ENCODE peak calls at places on chromosomes 16 and 17, in nine cellular contexts. One of them, this sample, is unnamed.

GRCh38 chr17:42153919-42154491 is 784 bp downstream of the RAB5C start:
- DNase-seq in MM.1S: no peak
- DNase-seq in GM23338: peak; percentile 41
- DNase-seq in NCI-H1092 treated with DMSO at 0.1 percent for 48 hours: no peak
- DNase-seq in iris pigment epithelial cell: peak; percentile 49
- DNase-seq in kidney glomerular epithelial cell: no peak
- DNase-seq in activated T-cell treated with anti-CD3 and anti-CD28 coated beads, Interleukin-2, amount 50 U/mL, for 72 hours: no peak
- DNase-seq in naive thymus-derived CD4-positive, alpha-beta T cell: no peak
- DNase-seq in effector CD4-positive, alpha-beta T cell: no peak
- DNase-seq in this sample: no peak

GRCh38 chr17:17836818-17837379 is at the start of gene SREBF1:
- DNase-seq in MM.1S: peak; percentile 39
- DNase-seq in GM23338: peak; percentile 95
- DNase-seq in NCI-H1092 treated with DMSO at 0.1 percent for 48 hours: no peak
- DNase-seq in iris pigment epithelial cell: peak; percentile 53
- DNase-seq in kidney glomerular epithelial cell: no peak
- DNase-seq in activated T-cell treated with anti-CD3 and anti-CD28 coated beads, Interleukin-2, amount 50 U/mL, for 72 hours: peak; percentile 87
- DNase-seq in naive thymus-derived CD4-positive, alpha-beta T cell: peak; percentile 46
- DNase-seq in effector CD4-positive, alpha-beta T cell: peak; percentile 45
- DNase-seq in this sample: peak; percentile 87

GRCh38 chr16:5350118-5350517 is 252.5 kb upstream of the EEF2KMT start:
- DNase-seq in MM.1S: no peak
- DNase-seq in GM23338: peak; percentile 60
- DNase-seq in NCI-H1092 treated with DMSO at 0.1 percent for 48 hours: no peak
- DNase-seq in iris pigment epithelial cell: no peak
- DNase-seq in kidney glomerular epithelial cell: no peak
- DNase-seq in activated T-cell treated with anti-CD3 and anti-CD28 coated beads, Interleukin-2, amount 50 U/mL, for 72 hours: no peak
- DNase-seq in naive thymus-derived CD4-positive, alpha-beta T cell: no peak
- DNase-seq in effector CD4-positive, alpha-beta T cell: no peak
- DNase-seq in this sample: no peak

GRCh38 chr17:46833840-46834208 is 15.3 kb upstream of the WNT3 start:
- DNase-seq in MM.1S: no peak
- DNase-seq in GM23338: no peak
- DNase-seq in NCI-H1092 treated with DMSO at 0.1 percent for 48 hours: no peak
- DNase-seq in iris pigment epithelial cell: no peak
- DNase-seq in kidney glomerular epithelial cell: no peak
- DNase-seq in activated T-cell treated with anti-CD3 and anti-CD28 coated beads, Interleukin-2, amount 50 U/mL, for 72 hours: no peak
- DNase-seq in naive thymus-derived CD4-positive, alpha-beta T cell: no peak
- DNase-seq in effector CD4-positive, alpha-beta T cell: no peak
- DNase-seq in this sample: no peak

GRCh38 chr16:56547120-56547948 is 17.5 kb upstream of the MT4 start:
- DNase-seq in MM.1S: peak; percentile 42
- DNase-seq in GM23338: peak; percentile 88
- DNase-seq in NCI-H1092 treated with DMSO at 0.1 percent for 48 hours: no peak
- DNase-seq in iris pigment epithelial cell: peak; percentile 78
- DNase-seq in kidney glomerular epithelial cell: no peak
- DNase-seq in activated T-cell treated with anti-CD3 and anti-CD28 coated beads, Interleukin-2, amount 50 U/mL, for 72 hours: no peak
- DNase-seq in naive thymus-derived CD4-positive, alpha-beta T cell: no peak
- DNase-seq in effector CD4-positive, alpha-beta T cell: no peak
- DNase-seq in this sample: no peak

GRCh38 chr16:81831722-81832126 is 52.6 kb downstream of the PLCG2 start:
- DNase-seq in MM.1S: peak; percentile 82
- DNase-seq in GM23338: peak; percentile 34
- DNase-seq in NCI-H1092 treated with DMSO at 0.1 percent for 48 hours: no peak
- DNase-seq in iris pigment epithelial cell: peak; percentile 12
- DNase-seq in kidney glomerular epithelial cell: no peak
- DNase-seq in activated T-cell treated with anti-CD3 and anti-CD28 coated beads, Interleukin-2, amount 50 U/mL, for 72 hours: peak; percentile 60
- DNase-seq in naive thymus-derived CD4-positive, alpha-beta T cell: no peak
- DNase-seq in effector CD4-positive, alpha-beta T cell: no peak
- DNase-seq in this sample: peak; percentile 64

GRCh38 chr16:67445441-67445912 is 14.6 kb downstream of the HSD11B2 start:
- DNase-seq in MM.1S: no peak
- DNase-seq in GM23338: no peak
- DNase-seq in NCI-H1092 treated with DMSO at 0.1 percent for 48 hours: no peak
- DNase-seq in iris pigment epithelial cell: no peak
- DNase-seq in kidney glomerular epithelial cell: no peak
- DNase-seq in activated T-cell treated with anti-CD3 and anti-CD28 coated beads, Interleukin-2, amount 50 U/mL, for 72 hours: no peak
- DNase-seq in naive thymus-derived CD4-positive, alpha-beta T cell: no peak
- DNase-seq in effector CD4-positive, alpha-beta T cell: no peak
- DNase-seq in this sample: no peak

GRCh38 chr16:57633383-57634064 is 5.1 kb downstream of the ADGRG1 start:
- DNase-seq in MM.1S: no peak
- DNase-seq in GM23338: no peak
- DNase-seq in NCI-H1092 treated with DMSO at 0.1 percent for 48 hours: no peak
- DNase-seq in iris pigment epithelial cell: no peak
- DNase-seq in kidney glomerular epithelial cell: no peak
- DNase-seq in activated T-cell treated with anti-CD3 and anti-CD28 coated beads, Interleukin-2, amount 50 U/mL, for 72 hours: no peak
- DNase-seq in naive thymus-derived CD4-positive, alpha-beta T cell: no peak
- DNase-seq in effector CD4-positive, alpha-beta T cell: no peak
- DNase-seq in this sample: no peak

GRCh38 chr17:76542566-76542971 is 2.7 kb downstream of the PRCD start:
- DNase-seq in MM.1S: no peak
- DNase-seq in GM23338: peak; percentile 1
- DNase-seq in NCI-H1092 treated with DMSO at 0.1 percent for 48 hours: no peak
- DNase-seq in iris pigment epithelial cell: no peak
- DNase-seq in kidney glomerular epithelial cell: no peak
- DNase-seq in activated T-cell treated with anti-CD3 and anti-CD28 coated beads, Interleukin-2, amount 50 U/mL, for 72 hours: no peak
- DNase-seq in naive thymus-derived CD4-positive, alpha-beta T cell: no peak
- DNase-seq in effector CD4-positive, alpha-beta T cell: no peak
- DNase-seq in this sample: no peak

GRCh38 chr17:2954898-2955445 is 108.4 kb downstream of the OR1D5 start:
- DNase-seq in MM.1S: peak; percentile 21
- DNase-seq in GM23338: no peak
- DNase-seq in NCI-H1092 treated with DMSO at 0.1 percent for 48 hours: no peak
- DNase-seq in iris pigment epithelial cell: peak; percentile 98
- DNase-seq in kidney glomerular epithelial cell: peak; percentile 99
- DNase-seq in activated T-cell treated with anti-CD3 and anti-CD28 coated beads, Interleukin-2, amount 50 U/mL, for 72 hours: peak; percentile 26
- DNase-seq in naive thymus-derived CD4-positive, alpha-beta T cell: no peak
- DNase-seq in effector CD4-positive, alpha-beta T cell: no peak
- DNase-seq in this sample: peak; percentile 36

GRCh38 chr17:43401293-43401692 is 2.5 kb downstream of the ARL4D start:
- DNase-seq in MM.1S: no peak
- DNase-seq in GM23338: no peak
- DNase-seq in NCI-H1092 treated with DMSO at 0.1 percent for 48 hours: no peak
- DNase-seq in iris pigment epithelial cell: peak; percentile 64
- DNase-seq in kidney glomerular epithelial cell: peak; percentile 82
- DNase-seq in activated T-cell treated with anti-CD3 and anti-CD28 coated beads, Interleukin-2, amount 50 U/mL, for 72 hours: no peak
- DNase-seq in naive thymus-derived CD4-positive, alpha-beta T cell: no peak
- DNase-seq in effector CD4-positive, alpha-beta T cell: no peak
- DNase-seq in this sample: no peak

GRCh38 chr16:67157892-67158635 is 1.6 kb downstream of the TRADD start:
- DNase-seq in MM.1S: peak; percentile 46
- DNase-seq in GM23338: no peak
- DNase-seq in NCI-H1092 treated with DMSO at 0.1 percent for 48 hours: no peak
- DNase-seq in iris pigment epithelial cell: no peak
- DNase-seq in kidney glomerular epithelial cell: no peak
- DNase-seq in activated T-cell treated with anti-CD3 and anti-CD28 coated beads, Interleukin-2, amount 50 U/mL, for 72 hours: no peak
- DNase-seq in naive thymus-derived CD4-positive, alpha-beta T cell: no peak
- DNase-seq in effector CD4-positive, alpha-beta T cell: no peak
- DNase-seq in this sample: no peak

GRCh38 chr16:66649636-66650205 is 45.2 kb downstream of the CMTM3 start:
- DNase-seq in MM.1S: no peak
- DNase-seq in GM23338: no peak
- DNase-seq in NCI-H1092 treated with DMSO at 0.1 percent for 48 hours: peak; percentile 18
- DNase-seq in iris pigment epithelial cell: no peak
- DNase-seq in kidney glomerular epithelial cell: no peak
- DNase-seq in activated T-cell treated with anti-CD3 and anti-CD28 coated beads, Interleukin-2, amount 50 U/mL, for 72 hours: no peak
- DNase-seq in naive thymus-derived CD4-positive, alpha-beta T cell: no peak
- DNase-seq in effector CD4-positive, alpha-beta T cell: no peak
- DNase-seq in this sample: no peak

GRCh38 chr17:31580331-31581021 is 189.0 kb downstream of the RAB11FIP4 start:
- DNase-seq in MM.1S: no peak
- DNase-seq in GM23338: no peak
- DNase-seq in NCI-H1092 treated with DMSO at 0.1 percent for 48 hours: no peak
- DNase-seq in iris pigment epithelial cell: peak; percentile 78
- DNase-seq in kidney glomerular epithelial cell: no peak
- DNase-seq in activated T-cell treated with anti-CD3 and anti-CD28 coated beads, Interleukin-2, amount 50 U/mL, for 72 hours: no peak
- DNase-seq in naive thymus-derived CD4-positive, alpha-beta T cell: no peak
- DNase-seq in effector CD4-positive, alpha-beta T cell: no peak
- DNase-seq in this sample: peak; percentile 48

GRCh38 chr16:78098087-78098486 is 1.4 kb upstream of the WWOX start:
- DNase-seq in MM.1S: no peak
- DNase-seq in GM23338: no peak
- DNase-seq in NCI-H1092 treated with DMSO at 0.1 percent for 48 hours: no peak
- DNase-seq in iris pigment epithelial cell: no peak
- DNase-seq in kidney glomerular epithelial cell: no peak
- DNase-seq in activated T-cell treated with anti-CD3 and anti-CD28 coated beads, Interleukin-2, amount 50 U/mL, for 72 hours: peak; percentile 27
- DNase-seq in naive thymus-derived CD4-positive, alpha-beta T cell: no peak
- DNase-seq in effector CD4-positive, alpha-beta T cell: no peak
- DNase-seq in this sample: peak; percentile 34

GRCh38 chr16:6682142-6682811 is 650.4 kb upstream of the RBFOX1 start:
- DNase-seq in MM.1S: peak; percentile 45
- DNase-seq in GM23338: peak; percentile 81
- DNase-seq in NCI-H1092 treated with DMSO at 0.1 percent for 48 hours: peak; percentile 2
- DNase-seq in iris pigment epithelial cell: no peak
- DNase-seq in kidney glomerular epithelial cell: no peak
- DNase-seq in activated T-cell treated with anti-CD3 and anti-CD28 coated beads, Interleukin-2, amount 50 U/mL, for 72 hours: peak; percentile 5
- DNase-seq in naive thymus-derived CD4-positive, alpha-beta T cell: no peak
- DNase-seq in effector CD4-positive, alpha-beta T cell: no peak
- DNase-seq in this sample: peak; percentile 8

GRCh38 chr16:8703693-8704092 is 29.3 kb downstream of the ABAT start:
- DNase-seq in MM.1S: no peak
- DNase-seq in GM23338: no peak
- DNase-seq in NCI-H1092 treated with DMSO at 0.1 percent for 48 hours: no peak
- DNase-seq in iris pigment epithelial cell: no peak
- DNase-seq in kidney glomerular epithelial cell: no peak
- DNase-seq in activated T-cell treated with anti-CD3 and anti-CD28 coated beads, Interleukin-2, amount 50 U/mL, for 72 hours: no peak
- DNase-seq in naive thymus-derived CD4-positive, alpha-beta T cell: no peak
- DNase-seq in effector CD4-positive, alpha-beta T cell: no peak
- DNase-seq in this sample: no peak

GRCh38 chr16:65634291-65634690 is 512.4 kb upstream of the CDH11 start:
- DNase-seq in MM.1S: no peak
- DNase-seq in GM23338: peak; percentile 13
- DNase-seq in NCI-H1092 treated with DMSO at 0.1 percent for 48 hours: no peak
- DNase-seq in iris pigment epithelial cell: peak; percentile 43
- DNase-seq in kidney glomerular epithelial cell: no peak
- DNase-seq in activated T-cell treated with anti-CD3 and anti-CD28 coated beads, Interleukin-2, amount 50 U/mL, for 72 hours: no peak
- DNase-seq in naive thymus-derived CD4-positive, alpha-beta T cell: no peak
- DNase-seq in effector CD4-positive, alpha-beta T cell: no peak
- DNase-seq in this sample: no peak

GRCh38 chr17:8881606-8882005 is 14.1 kb upstream of the PIK3R6 start:
- DNase-seq in MM.1S: no peak
- DNase-seq in GM23338: no peak
- DNase-seq in NCI-H1092 treated with DMSO at 0.1 percent for 48 hours: no peak
- DNase-seq in iris pigment epithelial cell: no peak
- DNase-seq in kidney glomerular epithelial cell: no peak
- DNase-seq in activated T-cell treated with anti-CD3 and anti-CD28 coated beads, Interleukin-2, amount 50 U/mL, for 72 hours: no peak
- DNase-seq in naive thymus-derived CD4-positive, alpha-beta T cell: no peak
- DNase-seq in effector CD4-positive, alpha-beta T cell: no peak
- DNase-seq in this sample: no peak

GRCh38 chr16:11032000-11032921 is 87.9 kb downstream of the CLEC16A start:
- DNase-seq in MM.1S: no peak
- DNase-seq in GM23338: no peak
- DNase-seq in NCI-H1092 treated with DMSO at 0.1 percent for 48 hours: no peak
- DNase-seq in iris pigment epithelial cell: no peak
- DNase-seq in kidney glomerular epithelial cell: no peak
- DNase-seq in activated T-cell treated with anti-CD3 and anti-CD28 coated beads, Interleukin-2, amount 50 U/mL, for 72 hours: no peak
- DNase-seq in naive thymus-derived CD4-positive, alpha-beta T cell: no peak
- DNase-seq in effector CD4-positive, alpha-beta T cell: no peak
- DNase-seq in this sample: no peak

GRCh38 chr17:76161113-76161512 is 20.1 kb upstream of the FOXJ1 start:
- DNase-seq in MM.1S: no peak
- DNase-seq in GM23338: no peak
- DNase-seq in NCI-H1092 treated with DMSO at 0.1 percent for 48 hours: no peak
- DNase-seq in iris pigment epithelial cell: no peak
- DNase-seq in kidney glomerular epithelial cell: peak; percentile 62
- DNase-seq in activated T-cell treated with anti-CD3 and anti-CD28 coated beads, Interleukin-2, amount 50 U/mL, for 72 hours: no peak
- DNase-seq in naive thymus-derived CD4-positive, alpha-beta T cell: no peak
- DNase-seq in effector CD4-positive, alpha-beta T cell: no peak
- DNase-seq in this sample: no peak

GRCh38 chr17:14113137-14113536 is 43.8 kb downstream of the COX10 start:
- DNase-seq in MM.1S: no peak
- DNase-seq in GM23338: no peak
- DNase-seq in NCI-H1092 treated with DMSO at 0.1 percent for 48 hours: no peak
- DNase-seq in iris pigment epithelial cell: no peak
- DNase-seq in kidney glomerular epithelial cell: no peak
- DNase-seq in activated T-cell treated with anti-CD3 and anti-CD28 coated beads, Interleukin-2, amount 50 U/mL, for 72 hours: no peak
- DNase-seq in naive thymus-derived CD4-positive, alpha-beta T cell: no peak
- DNase-seq in effector CD4-positive, alpha-beta T cell: no peak
- DNase-seq in this sample: no peak

GRCh38 chr16:87860553-87861299 is 8.6 kb downstream of the SLC7A5 start:
- DNase-seq in MM.1S: no peak
- DNase-seq in GM23338: no peak
- DNase-seq in NCI-H1092 treated with DMSO at 0.1 percent for 48 hours: no peak
- DNase-seq in iris pigment epithelial cell: peak; percentile 76
- DNase-seq in kidney glomerular epithelial cell: peak; percentile 43
- DNase-seq in activated T-cell treated with anti-CD3 and anti-CD28 coated beads, Interleukin-2, amount 50 U/mL, for 72 hours: no peak
- DNase-seq in naive thymus-derived CD4-positive, alpha-beta T cell: no peak
- DNase-seq in effector CD4-positive, alpha-beta T cell: no peak
- DNase-seq in this sample: no peak

GRCh38 chr16:12651765-12652531 is 151.7 kb downstream of the CPPED1 start:
- DNase-seq in MM.1S: no peak
- DNase-seq in GM23338: no peak
- DNase-seq in NCI-H1092 treated with DMSO at 0.1 percent for 48 hours: peak; percentile 75
- DNase-seq in iris pigment epithelial cell: no peak
- DNase-seq in kidney glomerular epithelial cell: no peak
- DNase-seq in activated T-cell treated with anti-CD3 and anti-CD28 coated beads, Interleukin-2, amount 50 U/mL, for 72 hours: no peak
- DNase-seq in naive thymus-derived CD4-positive, alpha-beta T cell: no peak
- DNase-seq in effector CD4-positive, alpha-beta T cell: no peak
- DNase-seq in this sample: no peak

GRCh38 chr17:45261577-45262515 is at the start of gene SPATA32:
- DNase-seq in MM.1S: no peak
- DNase-seq in GM23338: peak; percentile 88
- DNase-seq in NCI-H1092 treated with DMSO at 0.1 percent for 48 hours: no peak
- DNase-seq in iris pigment epithelial cell: peak; percentile 29
- DNase-seq in kidney glomerular epithelial cell: no peak
- DNase-seq in activated T-cell treated with anti-CD3 and anti-CD28 coated beads, Interleukin-2, amount 50 U/mL, for 72 hours: peak; percentile 77
- DNase-seq in naive thymus-derived CD4-positive, alpha-beta T cell: peak; percentile 65
- DNase-seq in effector CD4-positive, alpha-beta T cell: peak; percentile 44
- DNase-seq in this sample: peak; percentile 85

GRCh38 chr16:81073560-81074330 is 3.3 kb downstream of the C16orf46 start:
- DNase-seq in MM.1S: no peak
- DNase-seq in GM23338: peak; percentile 69
- DNase-seq in NCI-H1092 treated with DMSO at 0.1 percent for 48 hours: no peak
- DNase-seq in iris pigment epithelial cell: no peak
- DNase-seq in kidney glomerular epithelial cell: no peak
- DNase-seq in activated T-cell treated with anti-CD3 and anti-CD28 coated beads, Interleukin-2, amount 50 U/mL, for 72 hours: no peak
- DNase-seq in naive thymus-derived CD4-positive, alpha-beta T cell: no peak
- DNase-seq in effector CD4-positive, alpha-beta T cell: no peak
- DNase-seq in this sample: no peak

GRCh38 chr17:63405741-63406261 is 40.3 kb downstream of the CYB561 start:
- DNase-seq in MM.1S: peak; percentile 62
- DNase-seq in GM23338: peak; percentile 92
- DNase-seq in NCI-H1092 treated with DMSO at 0.1 percent for 48 hours: peak; percentile 32
- DNase-seq in iris pigment epithelial cell: peak; percentile 89
- DNase-seq in kidney glomerular epithelial cell: peak; percentile 50
- DNase-seq in activated T-cell treated with anti-CD3 and anti-CD28 coated beads, Interleukin-2, amount 50 U/mL, for 72 hours: no peak
- DNase-seq in naive thymus-derived CD4-positive, alpha-beta T cell: no peak
- DNase-seq in effector CD4-positive, alpha-beta T cell: no peak
- DNase-seq in this sample: peak; percentile 48

GRCh38 chr17:51164911-51165679 is 1.1 kb upstream of the NME2 start:
- DNase-seq in MM.1S: no peak
- DNase-seq in GM23338: peak; percentile 43
- DNase-seq in NCI-H1092 treated with DMSO at 0.1 percent for 48 hours: no peak
- DNase-seq in iris pigment epithelial cell: no peak
- DNase-seq in kidney glomerular epithelial cell: no peak
- DNase-seq in activated T-cell treated with anti-CD3 and anti-CD28 coated beads, Interleukin-2, amount 50 U/mL, for 72 hours: no peak
- DNase-seq in naive thymus-derived CD4-positive, alpha-beta T cell: no peak
- DNase-seq in effector CD4-positive, alpha-beta T cell: no peak
- DNase-seq in this sample: no peak

GRCh38 chr16:27677300-27677699 is 127.4 kb downstream of the KATNIP start:
- DNase-seq in MM.1S: no peak
- DNase-seq in GM23338: no peak
- DNase-seq in NCI-H1092 treated with DMSO at 0.1 percent for 48 hours: no peak
- DNase-seq in iris pigment epithelial cell: peak; percentile 42
- DNase-seq in kidney glomerular epithelial cell: peak; percentile 72
- DNase-seq in activated T-cell treated with anti-CD3 and anti-CD28 coated beads, Interleukin-2, amount 50 U/mL, for 72 hours: no peak
- DNase-seq in naive thymus-derived CD4-positive, alpha-beta T cell: no peak
- DNase-seq in effector CD4-positive, alpha-beta T cell: no peak
- DNase-seq in this sample: no peak

GRCh38 chr16:53809088-53809951 is 105.4 kb downstream of the FTO start:
- DNase-seq in MM.1S: no peak
- DNase-seq in GM23338: no peak
- DNase-seq in NCI-H1092 treated with DMSO at 0.1 percent for 48 hours: no peak
- DNase-seq in iris pigment epithelial cell: peak; percentile 97
- DNase-seq in kidney glomerular epithelial cell: no peak
- DNase-seq in activated T-cell treated with anti-CD3 and anti-CD28 coated beads, Interleukin-2, amount 50 U/mL, for 72 hours: no peak
- DNase-seq in naive thymus-derived CD4-positive, alpha-beta T cell: no peak
- DNase-seq in effector CD4-positive, alpha-beta T cell: no peak
- DNase-seq in this sample: no peak

GRCh38 chr16:14321542-14321941 is 250.4 kb downstream of the MRTFB start:
- DNase-seq in MM.1S: no peak
- DNase-seq in GM23338: peak; percentile 20
- DNase-seq in NCI-H1092 treated with DMSO at 0.1 percent for 48 hours: peak; percentile 97
- DNase-seq in iris pigment epithelial cell: no peak
- DNase-seq in kidney glomerular epithelial cell: no peak
- DNase-seq in activated T-cell treated with anti-CD3 and anti-CD28 coated beads, Interleukin-2, amount 50 U/mL, for 72 hours: no peak
- DNase-seq in naive thymus-derived CD4-positive, alpha-beta T cell: no peak
- DNase-seq in effector CD4-positive, alpha-beta T cell: no peak
- DNase-seq in this sample: no peak

This sample was measured in GM13977.